ENCODE peak calls at places on chromosomes 11 and 22, in five cellular contexts. L is GM06990, T is lower lobe of right lung, G is breast epithelium, P is stomach. E is an unnamed sample.

GRCh38 chr11:61955031-61955415 is 4.9 kb downstream of the BEST1 start:
- DNase-seq in T (peak), P (no peak), L (no peak), G (peak), E (no peak)

GRCh38 chr22:39319284-39320170 is at the start of gene RPL3:
- DNase-seq in G (peak), P (peak), L (peak), T (peak), E (peak)

GRCh38 chr11:93072236-93072635 is 102.8 kb downstream of the MTNR1B start:
- DNase-seq in G (no peak), P (no peak), T (no peak), L (no peak), E (no peak)

GRCh38 chr11:27317751-27318150 is 45.3 kb downstream of the CCDC34 start:
- DNase-seq in P (no peak), T (no peak), G (no peak), L (no peak), E (no peak)

GRCh38 chr22:17366830-17367229 is 2.4 kb upstream of the CECR2 start:
- DNase-seq in P (no peak), L (peak), T (no peak), G (no peak), E (no peak)

GRCh38 chr11:3609416-3610265 is 32.2 kb downstream of the ART5 start:
- DNase-seq in G (no peak), L (no peak), T (no peak), P (no peak), E (no peak)

GRCh38 chr11:86954288-86955110 is 696 bp downstream of the FZD4 start:
- DNase-seq in T (peak), L (peak), P (no peak), G (no peak), E (no peak)

GRCh38 chr22:40418366-40419201 is 48.2 kb downstream of the SGSM3 start:
- DNase-seq in T (no peak), L (no peak), P (no peak), G (no peak), E (no peak)

GRCh38 chr11:59556115-59556882 is 45.0 kb downstream of the OR4D9 start:
- DNase-seq in T (no peak), P (no peak), L (peak), G (no peak), E (no peak)

GRCh38 chr11:125272092-125272491 is 107.5 kb downstream of the PKNOX2 start:
- DNase-seq in P (no peak), T (no peak), G (no peak), L (no peak), E (no peak)

GRCh38 chr11:12906501-12906900 is 102.6 kb upstream of the RASSF10 start:
- DNase-seq in T (no peak), L (no peak), P (no peak), G (no peak), E (no peak)

GRCh38 chr22:28791124-28791523 is 9.2 kb downstream of the XBP1 start:
- DNase-seq in G (no peak), L (no peak), T (no peak), P (no peak), E (no peak)

GRCh38 chr22:29838599-29838956 is 504 bp upstream of the ASCC2 start:
- DNase-seq in P (no peak), G (no peak), T (no peak), L (no peak), E (no peak)

GRCh38 chr11:31809857-31810778 is 1.0 kb downstream of the PAX6 start:
- DNase-seq in P (no peak), T (peak), G (no peak), L (no peak), E (no peak)

GRCh38 chr11:63813563-63814382 is 517 bp downstream of the SPINDOC start:
- DNase-seq in T (peak), L (peak), G (no peak), P (peak), E (no peak)

GRCh38 chr11:6681949-6682348 is 1.2 kb downstream of the MRPL17 start:
- DNase-seq in T (no peak), L (no peak), G (no peak), P (no peak), E (no peak)

GRCh38 chr11:17923213-17923612 is 89.6 kb downstream of the SERGEF start:
- DNase-seq in G (no peak), L (no peak), T (no peak), P (no peak), E (peak)

GRCh38 chr11:2109541-2110019 is 29.6 kb downstream of the IGF2 start:
- DNase-seq in P (no peak), G (no peak), L (no peak), T (peak), E (no peak)

GRCh38 chr11:11538277-11538960 is 83.4 kb downstream of the GALNT18 start:
- DNase-seq in G (no peak), P (no peak), T (no peak), L (no peak), E (no peak)

GRCh38 chr11:12205330-12205729 is 94.9 kb downstream of the MICAL2 start:
- DNase-seq in T (no peak), L (no peak), G (no peak), P (no peak), E (no peak)

GRCh38 chr11:64859542-64860414 is 15.3 kb upstream of the CDC42BPG start:
- DNase-seq in L (peak), T (no peak), P (no peak), G (no peak), E (no peak)

GRCh38 chr11:9796276-9796675 is 132.4 kb downstream of the SWAP70 start:
- DNase-seq in G (no peak), L (no peak), P (no peak), T (no peak), E (no peak)

GRCh38 chr22:17781319-17782031 is 7.2 kb upstream of the BID start:
- DNase-seq in P (no peak), L (peak), T (no peak), G (no peak), E (peak)

GRCh38 chr11:2684581-2684980 is 15.2 kb downstream of the KCNQ1OT1 start:
- DNase-seq in P (no peak), L (no peak), T (no peak), G (no peak), E (no peak)

GRCh38 chr11:124776865-124777645 is 15.0 kb upstream of the ESAM start:
- DNase-seq in T (no peak), L (no peak), G (no peak), P (no peak), E (no peak)

GRCh38 chr11:68383976-68384501 is 71.6 kb downstream of the LRP5 start:
- DNase-seq in G (no peak), L (no peak), P (peak), T (peak), E (no peak)

GRCh38 chr11:74988541-74989268 is at the start of gene NEU3:
- DNase-seq in G (peak), T (peak), L (peak), P (peak), E (peak)

GRCh38 chr11:121757480-121758125 is 304.8 kb upstream of the SORL1-AS1 start:
- DNase-seq in L (no peak), P (no peak), G (no peak), T (no peak), E (no peak)

GRCh38 chr11:76688146-76688545 is 17.6 kb upstream of the LRRC32 start:
- DNase-seq in P (no peak), L (no peak), T (no peak), G (no peak), E (no peak)

GRCh38 chr22:17239156-17239701 is 20.0 kb upstream of the ADA2 start:
- DNase-seq in P (no peak), T (peak), L (no peak), G (no peak), E (no peak)

GRCh38 chr11:2516276-2517015 is 71.6 kb downstream of the KCNQ1 start:
- DNase-seq in L (no peak), P (peak), T (no peak), G (peak), E (no peak)

GRCh38 chr22:49329636-49330035 is 498.0 kb downstream of the BRD1 start:
- DNase-seq in L (no peak), G (peak), P (peak), T (peak), E (no peak)

GRCh38 chr11:18352581-18352980 is 30.2 kb downstream of the GTF2H1 start:
- DNase-seq in L (no peak), T (no peak), P (no peak), G (no peak), E (no peak)

GRCh38 chr11:7261578-7261977 is 9.9 kb downstream of the SYT9 start:
- DNase-seq in P (no peak), G (no peak), T (no peak), L (no peak), E (no peak)

GRCh38 chr22:40241200-40241763 is 63.6 kb downstream of the TNRC6B start:
- DNase-seq in G (no peak), L (no peak), P (no peak), T (no peak), E (no peak)

GRCh38 chr11:107549253-107549953 is 16.1 kb downstream of the ALKBH8 start:
- DNase-seq in G (no peak), T (no peak), L (peak), P (no peak), E (peak)

GRCh38 chr11:32388871-32389770 is 46.2 kb downstream of the WT1 start:
- DNase-seq in G (no peak), T (no peak), P (no peak), L (peak), E (no peak)

GRCh38 chr11:117676501-117676900 is 120.5 kb downstream of the DSCAML1 start:
- DNase-seq in G (no peak), P (no peak), L (no peak), T (no peak), E (no peak)

DNA sequence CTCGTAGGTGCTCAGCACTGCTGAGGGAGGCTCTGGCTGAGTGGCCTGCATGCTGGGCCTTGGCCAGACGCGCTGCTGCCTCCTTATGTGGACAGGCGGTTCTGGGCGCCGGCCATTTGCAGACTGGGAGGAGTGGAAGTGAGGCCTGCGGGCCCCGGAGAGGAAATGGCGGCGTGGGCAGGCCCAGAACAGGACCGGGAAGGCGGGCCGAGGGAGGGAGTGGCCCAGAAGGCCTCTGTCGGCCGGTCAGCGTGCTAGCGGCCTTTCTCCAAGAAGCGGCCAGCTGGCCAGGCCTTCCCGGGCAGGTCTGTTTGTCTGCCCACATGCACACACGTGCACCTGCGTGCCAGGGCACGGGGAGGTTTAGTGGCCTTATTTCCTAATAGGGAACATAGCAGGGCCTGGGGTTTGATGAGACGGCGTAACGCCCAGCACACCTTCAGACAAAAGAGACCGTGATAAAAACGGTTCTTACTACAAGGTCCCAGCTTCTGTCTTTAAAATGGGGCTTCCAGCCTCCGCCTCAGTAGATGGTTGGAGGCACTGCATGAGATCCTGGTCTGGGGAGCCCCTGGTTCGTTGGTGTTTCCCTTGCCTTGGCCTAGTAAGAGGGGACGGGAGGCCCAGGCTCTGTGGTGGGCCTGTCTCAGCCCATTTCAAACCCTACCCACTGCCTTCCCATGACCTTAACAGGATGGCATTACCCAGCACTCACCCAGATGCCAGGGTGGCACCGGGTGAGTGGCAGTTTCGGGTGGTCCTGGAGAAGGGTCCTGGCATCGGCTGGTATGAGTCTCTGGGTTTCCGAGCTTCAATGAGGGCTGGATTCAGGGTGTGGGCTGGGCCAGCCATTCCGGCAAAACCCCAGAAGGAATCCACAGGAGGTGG is 65.1 kb upstream of the PPARA start:
- DNase-seq in P (peak), T (peak), L (no peak), G (peak), E (peak)
- H3K4me3 ChIP-seq in P (peak), T (peak), L (no peak), G (peak), E (peak)

GRCh38 chr11:38221295-38221694 is 1623.3 kb upstream of the RAG2 start:
- DNase-seq in P (no peak), G (no peak), T (no peak), L (no peak), E (no peak)
- TF ChIP-seq CTCF in P (no peak), G (no peak), T (no peak), L (no peak), E (no peak)

GRCh38 chr22:37607912-37608476 is 640 bp upstream of the GGA1 start:
- DNase-seq in G (no peak), T (no peak), P (no peak), L (no peak), E (no peak)
- H3K4me3 ChIP-seq in G (peak), T (peak), P (peak), L (peak), E (peak)

GRCh38 chr11:36041988-36042606 is 98.2 kb downstream of the LDLRAD3 start:
- DNase-seq in L (no peak), T (no peak), G (no peak), P (no peak), E (no peak)
- TF ChIP-seq CTCF in L (peak), T (peak), G (no peak), P (peak), E (peak)

GRCh38 chr11:66287256-66288137 is 1.4 kb downstream of the YIF1A start:
- DNase-seq in G (no peak), L (no peak), P (no peak), T (no peak), E (no peak)
- H3K4me3 ChIP-seq in G (peak), L (peak), P (peak), T (peak), E (peak)

E was measured in astrocyte of the cerebellum.